ENCODE peak calls at places on chromosomes 7 and 10, in six cellular contexts. F, C, V, I, M and K are unnamed samples.

GRCh38 chr7:27795977-27796376 is 56.0 kb downstream of the TAX1BP1 start:
- DNase-seq in F (no peak), C (no peak), V (no peak), I (no peak), M (no peak), K (no peak)

GRCh38 chr10:126955934-126956711 is 50.9 kb downstream of the DOCK1 start:
- DNase-seq in F (no peak), C (no peak), V (no peak), I (no peak), M (no peak), K (no peak)

GRCh38 chr7:897771-898376 is 21.5 kb downstream of the GET4 start:
- DNase-seq in F (no peak), C (no peak), V (peak; percentile 41), I (no peak), M (peak; percentile 70), K (no peak)

GRCh38 chr10:89553064-89553734 is 17.8 kb upstream of the SLC16A12 start:
- DNase-seq in F (no peak), C (no peak), V (no peak), I (no peak), M (no peak), K (no peak)

GRCh38 chr7:142321391-142321790 is 63.5 kb upstream of the PRSS58 start:
- DNase-seq in F (no peak), C (no peak), V (no peak), I (no peak), M (no peak), K (no peak)

GRCh38 chr10:45379891-45380540 is 6.0 kb downstream of the ALOX5 start:
- DNase-seq in F (no peak), C (no peak), V (no peak), I (peak; percentile 38), M (peak; percentile 65), K (no peak)

GRCh38 chr7:151409555-151410404 is at the start of gene WDR86:
- DNase-seq in F (peak; percentile 50), C (no peak), V (no peak), I (no peak), M (no peak), K (no peak)

GRCh38 chr7:73865738-73866445 is 4.9 kb downstream of the TMEM270 start:
- DNase-seq in F (no peak), C (peak; percentile 48), V (peak; percentile 24), I (no peak), M (peak; percentile 35), K (no peak)

GRCh38 chr10:77101416-77101815 is 536.2 kb downstream of the KCNMA1 start:
- DNase-seq in F (no peak), C (no peak), V (no peak), I (no peak), M (no peak), K (no peak)

GRCh38 chr10:101993836-101994235 is 62.1 kb downstream of the ARMH3 start:
- DNase-seq in F (no peak), C (no peak), V (no peak), I (no peak), M (no peak), K (no peak)

GRCh38 chr10:110833941-110834621 is 37.6 kb upstream of the PDCD4 start:
- DNase-seq in F (no peak), C (peak; percentile 77), V (no peak), I (peak; percentile 49), M (no peak), K (no peak)

GRCh38 chr10:126421745-126422144 is 33.5 kb upstream of the ADAM12 start:
- DNase-seq in F (no peak), C (no peak), V (no peak), I (no peak), M (no peak), K (no peak)

GRCh38 chr10:117656385-117657367 is 114.1 kb downstream of the EMX2 start:
- DNase-seq in F (no peak), C (no peak), V (no peak), I (no peak), M (no peak), K (no peak)

GRCh38 chr7:104862719-104863118 is 151.3 kb upstream of the KMT2E start:
- DNase-seq in F (no peak), C (no peak), V (no peak), I (no peak), M (no peak), K (no peak)

GRCh38 chr7:132419538-132419937 is 156.7 kb downstream of the PLXNA4 start:
- DNase-seq in F (no peak), C (no peak), V (no peak), I (no peak), M (no peak), K (no peak)
- H3K4me1 ChIP-seq in F (no peaks in the 10 kb centered on the region), C (no peaks in the 10 kb centered on the region), V (no peaks in the 10 kb centered on the region), I (peaks cover 3% of the 10 kb centered on the region), M (peaks cover 10% of the 10 kb centered on the region), K (no peaks in the 10 kb centered on the region)

GRCh38 chr10:63520463-63521388 is 475 bp upstream of the REEP3 start:
- DNase-seq in F (peak; percentile 84), C (peak; percentile 70), V (peak; percentile 57), I (peak; percentile 59), M (peak; percentile 57), K (peak; percentile 51)
- TF ChIP-seq POLR2A in F (no peak), C (peak; percentile 25), V (peak; percentile 50), I (no peak), M (no peak), K (no peak)

DNA sequence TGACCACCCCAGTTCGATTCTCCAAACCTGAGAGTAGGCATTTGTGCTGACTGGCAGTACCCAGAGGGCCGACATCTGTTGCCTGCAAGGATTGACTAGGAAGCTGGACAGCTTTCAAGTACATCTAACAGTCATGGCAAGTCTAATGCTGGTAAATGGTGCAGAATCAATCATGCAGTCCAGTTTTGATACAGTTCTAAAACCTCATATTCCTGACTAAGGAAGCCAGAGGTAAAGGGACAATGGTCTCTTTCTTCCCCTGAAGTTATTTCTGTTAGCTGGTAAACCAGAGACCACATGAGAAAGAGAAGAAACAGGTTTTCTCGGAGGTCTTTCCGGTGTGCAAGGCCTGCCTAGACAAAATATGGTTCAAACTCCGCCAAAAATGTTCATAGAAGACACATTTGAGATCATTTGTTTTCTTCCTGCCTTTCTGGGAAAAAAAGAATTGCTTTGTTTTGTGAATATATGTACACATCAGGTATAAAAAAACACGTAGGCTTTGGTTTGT is 97.1 kb downstream of the WDR37 start:
- DNase-seq in F (no peak), C (no peak), V (no peak), I (no peak), M (no peak), K (no peak)
- H3K4me1 ChIP-seq in F (no peaks in the 10 kb centered on the region), C (peaks cover 23% of the 10 kb centered on the region), V (no peaks in the 10 kb centered on the region), I (no peaks in the 10 kb centered on the region), M (no peaks in the 10 kb centered on the region), K (no peaks in the 10 kb centered on the region)

DNA sequence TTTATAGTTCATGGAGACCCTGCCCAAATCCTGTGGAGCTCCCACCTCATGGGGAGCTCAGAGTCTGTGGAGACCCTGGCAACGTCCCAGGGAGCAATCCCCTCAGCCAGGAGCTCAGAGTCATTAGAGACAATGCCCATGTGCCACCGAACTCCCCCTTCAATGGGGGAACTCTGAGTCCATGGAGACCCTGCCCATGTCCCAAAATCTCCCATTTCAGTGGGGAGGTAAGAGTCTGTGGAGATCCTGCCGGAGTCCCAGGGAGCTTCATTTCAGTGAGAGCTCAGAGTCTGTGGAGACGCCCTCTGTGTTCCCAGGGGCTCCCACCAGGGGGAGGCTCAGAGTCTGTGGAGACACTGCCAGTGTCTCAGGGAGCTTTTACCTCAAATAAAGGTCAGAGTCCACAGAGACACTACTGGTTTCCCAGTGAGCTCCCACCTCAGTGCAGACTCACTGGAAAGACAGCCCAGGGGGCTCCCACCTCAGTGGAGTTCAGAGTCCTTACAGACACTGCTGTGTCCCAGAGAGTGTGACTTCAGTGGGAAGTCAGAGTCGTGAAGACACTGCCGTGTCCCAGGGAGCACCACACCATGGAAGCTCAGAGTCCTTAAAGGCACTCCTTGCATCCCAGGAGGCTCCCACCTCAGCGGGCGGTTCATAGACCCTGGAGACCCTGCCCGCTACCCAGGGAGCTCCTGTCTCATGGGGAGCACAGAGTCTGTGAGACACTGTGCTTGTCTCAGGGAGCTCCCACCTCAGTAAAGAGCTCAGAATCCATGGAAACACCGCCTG is 5.0 kb downstream of the MYO1G start:
- DNase-seq in F (no peak), C (peak; percentile 65), V (no peak), I (peak; percentile 44), M (peak; percentile 67), K (no peak)
- TF ChIP-seq POLR2A in F (no peak), C (no peak), V (no peak), I (no peak), M (no peak), K (no peak)

GRCh38 chr7:146937836-146938235 is 821.2 kb downstream of the CNTNAP2 start:
- DNase-seq in F (no peak), C (no peak), V (no peak), I (no peak), M (no peak), K (no peak)
- H3K4me1 ChIP-seq in F (no peaks in the 10 kb centered on the region), C (no peaks in the 10 kb centered on the region), V (no peaks in the 10 kb centered on the region), I (no peaks in the 10 kb centered on the region), M (no peaks in the 10 kb centered on the region), K (no peaks in the 10 kb centered on the region)

GRCh38 chr10:11305825-11306601 is 288.3 kb downstream of the CELF2 start:
- DNase-seq in F (no peak), C (no peak), V (no peak), I (no peak), M (no peak), K (no peak)

GRCh38 chr10:11302181-11302580 is 284.5 kb downstream of the CELF2 start:
- DNase-seq in F (no peak), C (no peak), V (no peak), I (no peak), M (no peak), K (no peak)

GRCh38 chr10:11301571-11302111 is 284.0 kb downstream of the CELF2 start:
- DNase-seq in F (no peak), C (no peak), V (no peak), I (no peak), M (no peak), K (no peak)

GRCh38 chr10:11304906-11305585 is 287.4 kb downstream of the CELF2 start:
- DNase-seq in F (no peak), C (no peak), V (no peak), I (no peak), M (no peak), K (no peak)

DNA sequence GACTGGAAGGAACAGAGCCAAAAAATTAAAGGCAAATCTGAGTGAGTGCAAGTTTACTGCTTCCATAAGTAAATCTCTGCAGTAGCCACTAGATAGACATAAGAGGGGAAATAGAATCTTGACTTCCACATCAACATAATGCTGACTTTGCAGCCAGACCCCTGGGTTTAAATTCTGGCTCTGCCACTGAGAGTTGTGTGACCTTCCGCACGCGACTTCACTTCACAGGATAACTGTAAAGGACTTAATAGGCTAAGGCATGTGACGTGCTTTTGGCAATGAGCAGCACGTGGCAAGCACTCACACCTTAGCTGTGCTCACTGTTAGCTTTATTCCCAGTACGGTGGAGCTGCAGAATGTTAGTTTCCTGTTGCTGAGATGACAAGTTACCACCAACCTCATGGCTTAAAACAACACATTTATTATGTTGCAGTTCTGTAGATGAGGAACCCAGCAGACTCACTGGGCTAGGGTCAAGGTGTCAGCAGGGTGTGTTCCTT is 286.0 kb downstream of the CELF2 start:
- DNase-seq in F (no peak), C (no peak), V (no peak), I (no peak), M (no peak), K (no peak)
- TF ChIP-seq POLR2A in F (no peak), C (no peak), V (no peak), I (no peak), M (no peak), K (no peak)